ENCODE peak calls at places on chromosome 17, in eight cellular contexts. W is HCT116, I is stomach, L is ovary, J is prostate gland, U is IMR-90, A is heart left ventricle, O is uterus. T is an unnamed sample.

GRCh38 chr17:38435795-38436194 is 7.5 kb downstream of the ARHGAP23 start:
- DNase-seq in W (no peak), I (no peak), L (no peak), J (no peak), U (no peak), A (no peak), O (no peak), T (no peak)

GRCh38 chr17:59825533-59826316 is 67.0 kb downstream of the TUBD1 start:
- DNase-seq in W (no peak), I (no peak), L (no peak), J (no peak), U (peak; percentile 90), A (no peak), O (no peak), T (no peak)

GRCh38 chr17:19270951-19271611 is 33.9 kb downstream of the EPN2 start:
- DNase-seq in W (no peak), I (no peak), L (no peak), J (no peak), U (no peak), A (peak; percentile 67), O (no peak), T (no peak)

GRCh38 chr17:59435238-59435637 is 103.8 kb downstream of the YPEL2 start:
- DNase-seq in W (no peak), I (no peak), L (no peak), J (no peak), U (peak; percentile 70), A (no peak), O (no peak), T (no peak)

GRCh38 chr17:56751145-56751743 is 82.5 kb downstream of the C17orf67 start:
- DNase-seq in W (no peak), I (no peak), L (no peak), J (no peak), U (no peak), A (no peak), O (no peak), T (no peak)

GRCh38 chr17:74042744-74043486 is 160.6 kb upstream of the RPL38 start:
- DNase-seq in W (peak; percentile 91), I (no peak), L (no peak), J (peak; percentile 49), U (peak; percentile 33), A (no peak), O (peak; percentile 33), T (no peak)

GRCh38 chr17:72223816-72224215 is 103.0 kb downstream of the SOX9 start:
- DNase-seq in W (no peak), I (no peak), L (no peak), J (no peak), U (no peak), A (no peak), O (no peak), T (no peak)

GRCh38 chr17:65978881-65979280 is 213.1 kb downstream of the CEP112 start:
- DNase-seq in W (no peak), I (no peak), L (no peak), J (no peak), U (peak; percentile 39), A (no peak), O (no peak), T (no peak)

GRCh38 chr17:30477758-30478115 is 529 bp downstream of the GOSR1 start:
- DNase-seq in W (no peak), I (no peak), L (no peak), J (no peak), U (peak; percentile 19), A (no peak), O (no peak), T (no peak)

GRCh38 chr17:57649191-57649590 is 95.9 kb downstream of the CCDC182 start:
- DNase-seq in W (no peak), I (no peak), L (no peak), J (no peak), U (no peak), A (no peak), O (no peak), T (no peak)

GRCh38 chr17:70484496-70484895 is 315.2 kb downstream of the KCNJ2 start:
- DNase-seq in W (no peak), I (no peak), L (no peak), J (no peak), U (no peak), A (no peak), O (no peak), T (no peak)

GRCh38 chr17:73902416-73903181 is 258.4 kb upstream of the SDK2 start:
- DNase-seq in W (no peak), I (no peak), L (no peak), J (no peak), U (no peak), A (no peak), O (no peak), T (no peak)

GRCh38 chr17:70604854-70605253 is 435.5 kb downstream of the KCNJ2 start:
- DNase-seq in W (peak; percentile 23), I (no peak), L (no peak), J (no peak), U (no peak), A (no peak), O (no peak), T (no peak)

GRCh38 chr17:72587773-72588511 is 467.1 kb downstream of the SOX9 start:
- DNase-seq in W (no peak), I (no peak), L (no peak), J (no peak), U (peak; percentile 64), A (no peak), O (no peak), T (no peak)

GRCh38 chr17:30363715-30364202 is 15.0 kb upstream of the CPD start:
- DNase-seq in W (no peak), I (peak; percentile 51), L (no peak), J (no peak), U (peak; percentile 95), A (no peak), O (no peak), T (peak; percentile 77)

GRCh38 chr17:48908853-48909394 is 717 bp downstream of the UBE2Z start:
- DNase-seq in W (peak; percentile 83), I (peak; percentile 75), L (peak; percentile 87), J (peak; percentile 65), U (peak; percentile 85), A (peak; percentile 86), O (peak; percentile 82), T (peak; percentile 85)
- TF ChIP-seq POLR2A in W (no peak), I (no peak), L (no peak), J (no peak), U (no peak), A (no peak), O (no peak), T (no peak)

DNA sequence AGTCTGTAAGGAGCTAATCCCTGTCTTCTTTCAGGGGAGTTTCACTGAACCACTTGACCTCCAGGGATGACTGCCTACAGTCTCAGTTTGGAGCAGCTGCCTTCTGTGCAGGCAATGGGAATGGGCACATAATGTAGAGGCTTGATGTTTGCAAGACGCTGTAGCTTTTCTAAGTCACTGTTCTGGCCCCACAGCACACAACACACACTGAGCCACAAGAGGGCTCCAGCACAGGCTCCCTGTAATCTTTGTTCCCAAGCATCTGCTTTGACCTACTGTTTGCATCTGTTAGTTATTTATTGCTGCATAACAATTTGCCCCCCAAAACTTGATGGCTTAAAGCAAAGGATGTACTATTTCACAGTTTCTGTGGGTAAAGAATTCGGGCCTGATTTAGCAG is 419.0 kb upstream of the ASIC2 start:
- DNase-seq in W (no peak), I (no peak), L (no peak), J (no peak), U (no peak), A (no peak), O (no peak), T (no peak)
- TF ChIP-seq CTCF in W (no peak), I (no peak), L (no peak), J (no peak), U (no peak), A (no peak), O (no peak), T (no peak)

GRCh38 chr17:42018988-42019387 is 902 bp upstream of the NKIRAS2 start:
- DNase-seq in W (no peak), I (no peak), L (no peak), J (no peak), U (no peak), A (no peak), O (no peak), T (no peak)

GRCh38 chr17:42016411-42016831 is 818 bp downstream of the DNAJC7 start:
- DNase-seq in W (no peak), I (no peak), L (no peak), J (no peak), U (peak; percentile 16), A (no peak), O (no peak), T (no peak)

GRCh38 chr17:42017866-42018200 is 594 bp upstream of the DNAJC7 start:
- DNase-seq in W (no peak), I (no peak), L (no peak), J (no peak), U (no peak), A (no peak), O (no peak), T (peak; percentile 58)

GRCh38 chr17:42018339-42018738 is 1.1 kb upstream of the DNAJC7 start:
- DNase-seq in W (no peak), I (no peak), L (no peak), J (no peak), U (no peak), A (no peak), O (no peak), T (no peak)

DNA sequence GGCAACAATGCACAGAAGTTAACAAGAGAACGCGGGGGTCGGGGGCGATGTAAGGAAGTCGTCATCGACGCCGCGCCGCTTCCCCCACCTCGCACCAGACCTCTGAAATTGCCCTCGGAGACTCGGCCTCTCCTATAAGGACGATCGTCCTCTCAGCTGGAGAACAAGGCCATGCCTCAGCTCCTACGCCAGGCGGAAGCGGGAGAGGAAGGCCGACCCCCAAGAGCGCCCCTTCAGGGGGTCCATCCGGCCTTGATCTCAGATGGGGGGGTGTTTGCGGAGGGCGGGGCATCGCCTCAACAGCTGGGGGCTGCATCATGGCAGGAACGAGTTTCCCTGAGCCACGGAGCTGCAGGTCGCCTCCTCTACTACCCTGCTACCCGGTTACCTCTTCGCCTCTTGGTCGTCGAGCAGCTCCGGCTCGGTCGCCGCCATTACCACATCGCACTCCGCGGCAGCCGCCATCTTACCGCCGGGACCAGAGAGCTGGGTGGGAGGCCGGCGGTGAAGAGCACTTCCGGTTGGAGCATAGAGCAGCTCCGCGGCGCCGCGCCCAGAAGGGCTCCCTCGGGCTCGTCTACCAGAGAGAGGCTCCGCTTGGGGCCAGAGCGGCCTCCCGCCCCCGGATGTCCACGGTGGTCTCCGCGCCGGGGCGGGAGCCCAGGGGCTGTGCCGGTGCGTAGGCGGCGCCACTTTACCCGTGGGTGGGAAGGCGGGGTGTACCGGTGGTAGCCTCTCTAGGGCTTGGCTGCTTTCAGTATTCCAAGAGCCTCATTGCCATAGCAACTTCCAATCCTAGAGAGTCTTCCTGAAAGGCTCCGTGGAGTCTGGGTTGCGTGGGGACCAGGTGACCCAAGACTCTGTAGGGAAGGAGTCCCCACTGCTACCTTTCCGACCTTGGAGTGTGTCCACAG is at the start of gene DNAJC7:
- DNase-seq in W (peak; percentile 81), I (peak; percentile 93), L (peak; percentile 90), J (peak; percentile 89), U (peak; percentile 89), A (peak; percentile 93), O (peak; percentile 90), T (peak; percentile 96)
- TF ChIP-seq POLR2A in W (peak; percentile 39), I (no peak), L (peak; percentile 60), J (peak; percentile 67), U (peak; percentile 88), A (peak; percentile 55), O (peak; percentile 20), T (peak; percentile 73)

DNA sequence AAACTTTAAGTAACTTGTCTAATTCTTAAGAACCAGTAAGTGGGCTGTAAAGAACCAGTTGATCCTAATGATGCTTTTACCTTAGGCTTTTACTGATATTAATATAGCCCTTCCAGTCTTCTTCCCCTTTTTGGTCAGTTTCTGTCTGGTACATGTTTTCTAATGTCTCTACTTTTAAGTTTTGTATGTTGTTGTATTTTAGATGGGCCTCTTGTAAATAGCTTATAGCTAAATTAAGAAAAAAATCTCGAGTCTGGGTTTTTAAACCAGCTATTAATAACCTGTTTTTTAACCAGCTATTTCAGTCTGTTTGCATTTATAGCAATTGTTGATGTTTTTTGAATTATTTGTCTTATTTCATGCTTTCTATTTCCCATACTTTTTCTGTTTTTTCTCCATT is 79.0 kb downstream of the PITPNC1 start:
- DNase-seq in W (no peak), I (no peak), L (no peak), J (no peak), U (no peak), A (no peak), O (no peak), T (no peak)
- TF ChIP-seq CTCF in W (no peak), I (no peak), L (no peak), J (no peak), U (no peak), A (no peak), O (no peak), T (no peak)